ENCODE peak calls at places on chromosomes 4 and X, in four cellular contexts. C is right lobe of liver, R is uterus, V is suprapubic skin. X is an unnamed sample.

GRCh38 chr4:161189286-161190134 is 974.3 kb downstream of the FSTL5 start:
- DNase-seq in V (no peak), R (no peak), C (no peak), X (no peak)

GRCh38 chrX:39759526-39760224 is 338.1 kb downstream of the BCOR start:
- DNase-seq in V (no peak), C (no peak), R (peak; percentile 28), X (no peak)

GRCh38 chrX:74492720-74493201 is 71.5 kb downstream of the SLC16A2 start:
- DNase-seq in C (no peak), R (no peak), V (no peak), X (no peak)

GRCh38 chr4:52288212-52288611 is 237.1 kb downstream of the SPATA18 start:
- DNase-seq in R (no peak), C (no peak), V (no peak), X (no peak)

GRCh38 chr4:4206204-4206603 is 20.5 kb downstream of the OTOP1 start:
- DNase-seq in C (no peak), V (no peak), R (no peak), X (no peak)

GRCh38 chr4:2291705-2292651 is 30.1 kb upstream of the MXD4 start:
- DNase-seq in R (peak; percentile 42), V (peak; percentile 66), C (no peak), X (no peak)

GRCh38 chr4:168598191-168598590 is 101.3 kb downstream of the PALLD start:
- DNase-seq in R (no peak), V (no peak), C (no peak), X (no peak)

GRCh38 chr4:112003508-112003907 is 141.7 kb upstream of the FAM241A start:
- DNase-seq in C (no peak), V (no peak), R (no peak), X (no peak)

GRCh38 chrX:148500428-148501120 is at the start of gene AFF2:
- DNase-seq in R (no peak), V (peak; percentile 58), C (peak; percentile 57), X (no peak)

DNA sequence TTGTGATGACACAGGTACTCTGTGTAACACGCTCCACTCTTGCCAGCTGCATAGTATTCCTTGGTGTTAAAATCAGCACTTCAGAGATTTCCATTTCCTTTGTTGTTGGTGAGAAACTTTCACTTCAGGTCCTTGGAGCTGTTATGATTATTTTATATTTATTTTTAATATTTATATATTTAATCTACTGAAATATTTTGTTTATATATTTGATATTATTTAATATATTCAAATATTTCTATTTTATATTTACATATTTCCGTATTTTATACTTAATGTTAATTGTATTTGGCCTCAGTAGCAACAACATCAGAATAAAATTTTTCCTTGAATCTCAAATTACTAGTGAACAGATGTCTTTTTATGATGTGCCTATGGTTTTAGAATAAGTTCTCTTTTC is 225.3 kb downstream of the MAGEB17 start:
- DNase-seq in R (no peak), C (no peak), V (no peak), X (no peak)
- H3K27me3 ChIP-seq in R (no peaks in the 10 kb centered on the region), C (no peaks in the 10 kb centered on the region), V (no peaks in the 10 kb centered on the region), X (no peaks in the 10 kb centered on the region)

GRCh38 chrX:30215357-30215843 is at the start of gene MAGEB2:
- DNase-seq in R (no peak), C (no peak), V (no peak), X (no peak)

GRCh38 chrX:30217465-30217864 is 2.1 kb downstream of the MAGEB2 start:
- DNase-seq in V (no peak), R (no peak), C (no peak), X (no peak)

GRCh38 chrX:30212172-30212571 is 3.2 kb upstream of the MAGEB2 start:
- DNase-seq in R (no peak), C (no peak), V (no peak), X (no peak)
- TF ChIP-seq CTCF in R (no peak), C (no peak), V (no peak), X (no peak)

GRCh38 chr4:37890501-37891220 is at the start of gene TBC1D1:
- DNase-seq in C (peak; percentile 90), V (peak; percentile 66), R (peak; percentile 66), X (peak; percentile 89)
- TF ChIP-seq POLR2A in C (no peak), V (no peak), R (peak; percentile 10), X (peak; percentile 79)

GRCh38 chrX:42093756-42094155 is 170.4 kb upstream of the CASK start:
- DNase-seq in R (no peak), V (no peak), C (no peak), X (no peak)
- H3K27me3 ChIP-seq in R (no peaks in the 10 kb centered on the region), V (no peaks in the 10 kb centered on the region), C (peaks cover 7% of the 10 kb centered on the region), X (peaks cover 6% of the 10 kb centered on the region)

GRCh38 chr4:48635980-48636379 is 144.1 kb downstream of the FRYL start:
- DNase-seq in V (no peak), C (no peak), R (no peak), X (no peak)

GRCh38 chr4:48639816-48640215 is 140.3 kb downstream of the FRYL start:
- DNase-seq in R (no peak), C (no peak), V (no peak), X (no peak)

GRCh38 chr4:48635310-48635709 is 144.8 kb downstream of the FRYL start:
- DNase-seq in V (no peak), C (no peak), R (no peak), X (no peak)

GRCh38 chr4:48633657-48634056 is 143.6 kb downstream of the ZAR1 start:
- DNase-seq in C (no peak), R (no peak), V (no peak), X (no peak)

DNA sequence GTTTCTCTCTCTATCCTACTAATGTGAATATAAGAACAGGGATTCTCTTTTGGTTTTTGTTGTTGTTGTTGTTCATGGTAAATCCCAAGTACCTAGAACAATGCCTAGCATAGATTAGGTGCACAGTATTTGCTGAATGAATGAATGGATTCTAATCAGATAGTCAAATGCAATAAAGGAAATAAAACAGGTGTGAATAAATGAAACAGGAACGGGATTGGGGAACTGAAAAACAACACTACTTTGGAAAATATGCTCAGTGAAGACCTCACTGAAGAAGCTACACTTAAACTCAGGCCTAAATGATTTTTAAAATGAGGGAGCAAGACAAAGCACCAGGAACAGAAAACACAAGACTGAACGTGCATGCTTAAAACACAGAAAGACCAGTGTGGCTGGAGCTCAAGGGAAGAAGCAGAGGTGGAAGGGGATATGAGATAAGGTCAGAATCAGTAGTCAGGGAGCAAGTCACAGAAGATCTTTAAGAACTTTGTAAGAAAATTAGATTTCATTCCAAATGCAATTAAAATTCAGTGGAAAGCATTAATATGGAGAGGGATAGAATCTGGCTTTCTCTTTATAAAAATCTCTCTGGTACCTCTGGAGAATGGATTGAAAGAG is 144.7 kb downstream of the ZAR1 start:
- DNase-seq in V (no peak), C (no peak), R (no peak), X (no peak)
- TF ChIP-seq CTCF in V (no peak), C (no peak), R (no peak), X (no peak)

X was measured in gastrocnemius medialis.